ENCODE peak calls at places on chromosomes 5 and 9, in four cellular contexts. P is K562, M is HCT116, Q is HepG2. Y is an unnamed sample.
A peak's percentile ranks its signal among the peaks of the same experiment; 100 is the strongest.

GRCh38 chr5:170896779-170897178 is 35.0 kb downstream of the RANBP17 start:
- DNase-seq in P (no peak), M (no peak), Q (no peak), Y (no peak)

GRCh38 chr5:23571059-23571458 is 63.6 kb downstream of the PRDM9 start:
- DNase-seq in P (no peak), M (no peak), Q (no peak), Y (no peak)

GRCh38 chr9:22103650-22104575 is 94.8 kb upstream of the CDKN2B start:
- DNase-seq in P (no peak), M (no peak), Q (no peak), Y (no peak)

GRCh38 chr5:73067213-73067612 is 53.2 kb upstream of the TMEM171 start:
- DNase-seq in P (no peak), M (no peak), Q (no peak), Y (no peak)

GRCh38 chr5:57221049-57221568 is 47.2 kb downstream of the GPBP1 start:
- DNase-seq in P (peak; percentile 40), M (peak; percentile 35), Q (peak; percentile 59), Y (peak; percentile 62)

GRCh38 chr9:73009649-73010288 is 56.9 kb upstream of the ALDH1A1 start:
- DNase-seq in P (peak; percentile 50), M (no peak), Q (no peak), Y (no peak)

GRCh38 chr5:179323026-179323571 is 22.2 kb downstream of the ADAMTS2 start:
- DNase-seq in P (no peak), M (no peak), Q (no peak), Y (no peak)

GRCh38 chr5:176779537-176779936 is 30.8 kb upstream of the UNC5A start:
- DNase-seq in P (no peak), M (no peak), Q (no peak), Y (no peak)

GRCh38 chr5:129245489-129245888 is 150.9 kb downstream of the ISOC1 start:
- DNase-seq in P (no peak), M (no peak), Q (no peak), Y (no peak)

GRCh38 chr5:126455264-126455663 is 32.1 kb downstream of the GRAMD2B start:
- DNase-seq in P (no peak), M (no peak), Q (no peak), Y (no peak)

GRCh38 chr9:77848897-77849296 is 182.7 kb downstream of the GNAQ start:
- DNase-seq in P (no peak), M (no peak), Q (no peak), Y (no peak)

GRCh38 chr5:126335871-126336270 is 87.3 kb upstream of the GRAMD2B start:
- DNase-seq in P (no peak), M (no peak), Q (no peak), Y (no peak)

GRCh38 chr9:127128341-127129072 is 6.1 kb upstream of the ANGPTL2 start:
- DNase-seq in P (no peak), M (no peak), Q (no peak), Y (no peak)
- TF ChIP-seq TCF7L2 in P (no peak), M (no peak), Q (no peak), Y (no peak)

GRCh38 chr9:133368249-133368881 is 7.5 kb downstream of the SURF4 start:
- DNase-seq in P (no peak), M (no peak), Q (no peak), Y (no peak)
- TF ChIP-seq POLR2AphosphoS5 in P (no peak), M (no peak), Q (no peak), Y (no peak)

DNA sequence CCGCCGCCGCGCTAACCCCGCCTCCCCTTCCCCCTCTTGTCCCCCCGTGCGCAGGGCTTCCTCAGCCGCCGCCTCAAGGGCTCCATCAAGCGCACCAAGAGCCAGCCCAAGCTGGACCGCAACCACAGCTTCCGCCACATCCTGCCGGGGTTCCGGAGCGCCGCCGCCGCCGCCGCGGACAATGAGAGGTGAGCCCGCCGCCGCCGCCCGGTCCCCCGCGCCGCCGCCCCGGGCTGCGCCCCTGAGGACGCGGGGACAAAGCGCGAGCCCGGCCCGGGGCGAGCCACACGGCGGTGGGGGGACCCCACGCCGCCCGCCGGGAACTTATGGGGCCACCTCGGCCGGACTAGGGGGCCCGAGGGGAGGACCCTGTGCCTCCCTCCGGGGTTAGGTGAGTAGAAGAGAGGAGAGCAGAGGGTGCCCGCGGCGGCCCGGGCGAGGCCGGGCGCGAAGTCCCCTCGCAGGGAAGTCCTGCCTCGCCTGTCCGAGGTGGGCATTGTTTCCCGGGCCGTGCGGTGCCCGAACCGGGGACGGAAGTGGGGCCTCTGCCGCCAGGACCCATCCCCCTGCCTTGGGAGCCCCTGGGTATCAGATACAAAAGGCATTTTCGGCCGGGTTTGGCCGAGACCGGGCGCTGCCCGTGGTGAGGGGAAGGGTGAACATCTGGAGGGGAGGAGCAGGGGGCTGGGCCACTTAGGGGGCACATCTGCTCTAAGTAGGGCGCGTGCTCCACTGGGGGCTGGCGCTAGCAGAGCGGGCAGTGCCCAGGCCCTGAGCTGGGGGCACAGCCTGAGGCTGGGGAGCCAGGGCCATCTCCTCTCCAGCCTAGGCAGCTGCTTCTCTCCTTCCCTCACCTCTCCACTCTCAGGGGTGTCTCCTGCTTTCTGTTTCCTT is 48.1 kb downstream of the DAB2IP start:
- DNase-seq in P (no peak), M (no peak), Q (no peak), Y (no peak)
- TF ChIP-seq TCF7L2 in P (no peak), M (no peak), Q (no peak), Y (no peak)

GRCh38 chr9:84324811-84325210 is 15.7 kb downstream of the SLC28A3 start:
- DNase-seq in P (no peak), M (no peak), Q (no peak), Y (no peak)

GRCh38 chr9:84322830-84323229 is 17.7 kb downstream of the SLC28A3 start:
- DNase-seq in P (no peak), M (no peak), Q (no peak), Y (no peak)

GRCh38 chr9:84325347-84325982 is 15.1 kb downstream of the SLC28A3 start:
- DNase-seq in P (no peak), M (peak; percentile 15), Q (no peak), Y (no peak)

GRCh38 chr9:84327184-84327583 is 13.4 kb downstream of the SLC28A3 start:
- DNase-seq in P (no peak), M (no peak), Q (no peak), Y (no peak)

GRCh38 chr9:84323777-84324317 is 16.7 kb downstream of the SLC28A3 start:
- DNase-seq in P (no peak), M (no peak), Q (no peak), Y (no peak)
- TF ChIP-seq POLR2AphosphoS5 in P (no peak), M (no peak), Q (no peak), Y (no peak)

DNA sequence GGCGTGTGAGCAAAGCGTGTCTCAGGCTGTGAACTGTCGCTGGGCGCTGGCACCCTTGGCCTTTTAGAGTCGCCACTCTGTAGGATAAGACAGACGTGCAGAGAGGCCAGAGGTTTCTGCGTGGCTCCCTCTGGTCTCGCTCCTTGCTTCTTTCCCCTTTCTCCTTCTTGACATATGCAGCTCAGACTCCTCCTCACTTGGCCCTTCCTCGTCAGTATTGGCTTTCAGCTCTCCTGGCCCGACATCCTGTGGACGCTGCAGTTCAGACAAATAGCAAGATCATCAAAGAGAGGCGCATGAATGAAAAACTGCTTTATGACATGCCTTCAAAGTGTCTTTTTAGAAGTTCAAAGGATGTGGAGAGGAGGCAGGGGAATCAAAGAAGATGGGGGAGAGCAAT is 116.8 kb upstream of the SPRY4 start:
- DNase-seq in P (no peak), M (peak; percentile 43), Q (no peak), Y (no peak)
- TF ChIP-seq TCF7L2 in P (no peak), M (peak; percentile 100), Q (no peak), Y (no peak)

Y was measured in Panc1.